ENCODE peak calls at places on chromosome 22, in five cellular contexts. C is ecto neural progenitor cell, P is KBM-7, X is Kasumi-1, H is HFF-Myc. N is an unnamed sample.

GRCh38 chr22:18997306-18997924 is 61.3 kb upstream of the PRODH start:
- DNase-seq in H (no peak), P (no peak), C (no peak), X (no peak), N (no peak)

GRCh38 chr22:27154717-27155116 is 497.3 kb downstream of the MIAT start:
- DNase-seq in H (no peak), X (no peak), C (no peak), P (peak), N (no peak)

GRCh38 chr22:23098718-23099524 is 28.6 kb downstream of the GNAZ start:
- DNase-seq in C (no peak), X (no peak), P (no peak), H (no peak), N (no peak)

GRCh38 chr22:45097061-45097460 is 66.7 kb upstream of the NUP50 start:
- DNase-seq in H (no peak), X (no peak), P (no peak), C (no peak), N (no peak)

GRCh38 chr22:41925783-41926460 is 684 bp downstream of the TNFRSF13C start:
- DNase-seq in X (peak), P (peak), H (no peak), C (peak), N (peak)

GRCh38 chr22:17946691-17947367 is 77.5 kb downstream of the MICAL3 start:
- DNase-seq in P (no peak), C (no peak), X (no peak), H (no peak), N (peak)

GRCh38 chr22:17726561-17727243 is 47.6 kb downstream of the BID start:
- DNase-seq in X (peak), H (no peak), C (no peak), P (peak), N (no peak)

GRCh38 chr22:49960967-49961600 is 512 bp downstream of the PIM3 start:
- DNase-seq in C (no peak), X (no peak), H (no peak), P (no peak), N (no peak)

GRCh38 chr22:50281957-50282356 is 11.8 kb upstream of the MAPK11 start:
- DNase-seq in H (no peak), C (no peak), X (no peak), P (no peak), N (no peak)

GRCh38 chr22:26416670-26417270 is 12.3 kb upstream of the ASPHD2 start:
- DNase-seq in P (no peak), H (peak), X (no peak), C (no peak), N (no peak)

GRCh38 chr22:42887523-42888507 is 30.7 kb upstream of the ARFGAP3 start:
- DNase-seq in H (no peak), X (no peak), C (no peak), P (no peak), N (no peak)

GRCh38 chr22:33983558-33983957 is 63.3 kb upstream of the LARGE1 start:
- DNase-seq in H (no peak), X (no peak), P (no peak), C (no peak), N (no peak)

GRCh38 chr22:37485714-37486223 is 415 bp downstream of the MFNG start:
- DNase-seq in H (no peak), C (no peak), P (peak), X (no peak), N (no peak)

GRCh38 chr22:49554741-49555140 is 272.9 kb downstream of the BRD1 start:
- DNase-seq in P (no peak), X (no peak), H (no peak), C (no peak), N (no peak)

GRCh38 chr22:44181912-44182590 is 1.3 kb downstream of the PARVG start:
- DNase-seq in X (no peak), P (no peak), C (no peak), H (no peak), N (no peak)

GRCh38 chr22:42171946-42172345 is 41.3 kb upstream of the CYP2D6 start:
- DNase-seq in H (no peak), X (no peak), C (no peak), P (no peak), N (no peak)

GRCh38 chr22:39958009-39958711 is 2.0 kb upstream of the TMA7B start:
- DNase-seq in P (no peak), X (no peak), C (no peak), H (no peak), N (no peak)

GRCh38 chr22:47592791-47593190 is 830.3 kb downstream of the TBC1D22A start:
- DNase-seq in H (no peak), C (peak), X (no peak), P (no peak), N (no peak)

GRCh38 chr22:43376765-43377485 is 33.8 kb upstream of the SCUBE1 start:
- DNase-seq in C (no peak), X (no peak), P (no peak), H (no peak), N (no peak)

N was measured in NCI-H2171 treated with DMSO at 0.1 percent for 48 hours.